ENCODE peak calls at places on chromosomes 1 and 21, in six cellular contexts. K is cardiac muscle cell, W is heart right ventricle, S is BJ, Z is ovary, I is IMR-90. F is an unnamed sample. For H3K36me3, the result is how much of the 10 kb centered on the place peaks cover.

GRCh38 chr1:17274186-17275170 is 25.6 kb downstream of the PADI3 start:
- DNase-seq in K (peak), W (no peak), S (no peak), Z (no peak), I (peak), F (peak)

GRCh38 chr1:26533951-26534514 is 4.5 kb downstream of the RPS6KA1 start:
- DNase-seq in K (no peak), W (no peak), S (no peak), Z (no peak), I (no peak), F (peak)

GRCh38 chr1:6491480-6491962 is at the start of gene PLEKHG5:
- DNase-seq in K (no peak), W (no peak), S (no peak), Z (no peak), I (peak), F (peak)

GRCh38 chr1:155177918-155178281 is 4.3 kb downstream of the TRIM46 start:
- DNase-seq in K (no peak), W (no peak), S (no peak), Z (no peak), I (no peak), F (peak)

GRCh38 chr1:14439015-14439414 is 159.5 kb upstream of the KAZN start:
- DNase-seq in K (no peak), W (no peak), S (no peak), Z (no peak), I (peak), F (no peak)

GRCh38 chr1:1437904-1438376 is 2.5 kb downstream of the VWA1 start:
- DNase-seq in K (no peak), W (no peak), S (no peak), Z (no peak), I (no peak), F (peak)

GRCh38 chr1:110524311-110525249 is 5.6 kb upstream of the KCNA10 start:
- DNase-seq in K (peak), W (peak), S (no peak), Z (no peak), I (peak), F (no peak)

GRCh38 chr1:203867816-203868215 is 6.4 kb downstream of the SNRPE start:
- DNase-seq in K (no peak), W (no peak), S (no peak), Z (no peak), I (no peak), F (no peak)

GRCh38 chr1:104463126-104463697 is 713.5 kb downstream of the AMY1C start:
- DNase-seq in K (no peak), W (no peak), S (no peak), Z (no peak), I (no peak), F (no peak)

GRCh38 chr1:2611621-2612437 is 21.0 kb downstream of the MMEL1 start:
- DNase-seq in K (no peak), W (no peak), S (no peak), Z (no peak), I (no peak), F (peak)

GRCh38 chr1:161180643-161181042 is 3.3 kb upstream of the B4GALT3 start:
- DNase-seq in K (no peak), W (no peak), S (no peak), Z (no peak), I (no peak), F (no peak)

GRCh38 chr1:183635112-183635605 is 424 bp downstream of the ARPC5 start:
- DNase-seq in K (peak), W (peak), S (no peak), Z (peak), I (no peak), F (peak)

GRCh38 chr1:224381880-224382548 is 25.3 kb downstream of the CNIH4 start:
- DNase-seq in K (no peak), W (no peak), S (no peak), Z (no peak), I (no peak), F (no peak)

GRCh38 chr1:40383488-40384412 is 10.2 kb downstream of the SMAP2 start:
- DNase-seq in K (no peak), W (no peak), S (no peak), Z (no peak), I (peak), F (peak)

GRCh38 chr1:246320286-246320685 is 186.8 kb downstream of the SMYD3 start:
- DNase-seq in K (no peak), W (no peak), S (no peak), Z (no peak), I (peak), F (no peak)

GRCh38 chr1:203133969-203134725 is 6.6 kb downstream of the ADORA1 start:
- DNase-seq in K (no peak), W (no peak), S (no peak), Z (no peak), I (peak), F (peak)

GRCh38 chr1:37255111-37255795 is 219.1 kb upstream of the ZC3H12A start:
- DNase-seq in K (peak), W (peak), S (no peak), Z (no peak), I (no peak), F (no peak)

GRCh38 chr1:211967704-211968103 is 67.7 kb downstream of the INTS7 start:
- DNase-seq in K (no peak), W (no peak), S (no peak), Z (no peak), I (no peak), F (peak)

GRCh38 chr21:17903029-17903806 is 84.1 kb upstream of the C21orf91 start:
- DNase-seq in K (peak), W (no peak), S (no peak), Z (no peak), I (peak), F (no peak)

GRCh38 chr1:45326627-45327591 is at the start of gene HPDL:
- DNase-seq in K (peak), W (peak), S (no peak), Z (peak), I (peak), F (peak)

GRCh38 chr1:210330279-210330866 is 1.7 kb downstream of the HHAT start:
- DNase-seq in K (peak), W (no peak), S (no peak), Z (no peak), I (peak), F (no peak)

GRCh38 chr1:31904339-31905092 is 33.7 kb downstream of the PTP4A2 start:
- DNase-seq in K (no peak), W (no peak), S (no peak), Z (no peak), I (peak), F (no peak)

GRCh38 chr21:30839304-30839703 is 9.7 kb upstream of the KRTAP7-1 start:
- DNase-seq in K (peak), W (no peak), S (no peak), Z (no peak), I (no peak), F (peak)

GRCh38 chr1:66931548-66932124 is 6.8 kb downstream of the MIER1 start:
- DNase-seq in K (no peak), W (no peak), S (no peak), Z (no peak), I (no peak), F (peak)

GRCh38 chr1:43590389-43590788 is 59.6 kb upstream of the KDM4A start:
- DNase-seq in K (no peak), W (no peak), S (no peak), Z (no peak), I (no peak), F (no peak)

GRCh38 chr1:247906504-247907047 is 11.2 kb downstream of the OR2W3 start:
- DNase-seq in K (no peak), W (no peak), S (peak), Z (no peak), I (peak), F (peak)

GRCh38 chr1:36408479-36408878 is 10.8 kb upstream of the LSM10 start:
- DNase-seq in K (no peak), W (no peak), S (no peak), Z (no peak), I (peak), F (no peak)

GRCh38 chr1:156601122-156601830 is at the start of gene GPATCH4:
- DNase-seq in K (peak), W (peak), S (peak), Z (peak), I (peak), F (peak)

GRCh38 chr1:94755675-94756074 is 64.5 kb upstream of the SLC44A3 start:
- DNase-seq in K (peak), W (peak), S (peak), Z (peak), I (peak), F (no peak)

GRCh38 chr1:159141584-159142518 is 29.6 kb upstream of the CADM3 start:
- DNase-seq in K (no peak), W (no peak), S (no peak), Z (no peak), I (peak), F (peak)

GRCh38 chr1:11938722-11939526 is 4.4 kb downstream of the PLOD1 start:
- DNase-seq in K (no peak), W (peak), S (no peak), Z (peak), I (no peak), F (peak)

GRCh38 chr1:230066036-230066435 is 1.0 kb upstream of the GALNT2 start:
- DNase-seq in K (peak), W (no peak), S (no peak), Z (no peak), I (no peak), F (no peak)

GRCh38 chr1:44035726-44036408 is 4.6 kb upstream of the SLC6A9 start:
- DNase-seq in K (no peak), W (peak), S (no peak), Z (peak), I (no peak), F (peak)

GRCh38 chr1:79198841-79199240 is 192.3 kb upstream of the ADGRL4 start:
- DNase-seq in K (no peak), W (no peak), S (no peak), Z (no peak), I (peak), F (no peak)

GRCh38 chr1:46571691-46572225 is 20.3 kb upstream of the KNCN start:
- DNase-seq in K (no peak), W (no peak), S (no peak), Z (no peak), I (no peak), F (no peak)

GRCh38 chr1:169584483-169585144 is 1.7 kb downstream of the F5 start:
- DNase-seq in K (no peak), W (no peak), S (no peak), Z (no peak), I (no peak), F (no peak)

GRCh38 chr1:40665335-40666171 is at the start of gene RIMS3:
- DNase-seq in K (peak), W (peak), S (no peak), Z (peak), I (peak), F (peak)

GRCh38 chr1:6508154-6508875 is 16.8 kb upstream of the PLEKHG5 start:
- DNase-seq in K (no peak), W (no peak), S (no peak), Z (no peak), I (no peak), F (peak)

GRCh38 chr1:54567961-54568360 is 19.9 kb downstream of the ACOT11 start:
- DNase-seq in K (no peak), W (no peak), S (no peak), Z (no peak), I (peak), F (peak)

GRCh38 chr1:162498442-162498785 is 796 bp downstream of the UHMK1 start:
- DNase-seq in K (peak), W (no peak), S (no peak), Z (no peak), I (peak), F (no peak)

GRCh38 chr1:162502928-162503327 is 5.3 kb downstream of the UHMK1 start:
- DNase-seq in K (no peak), W (no peak), S (no peak), Z (no peak), I (peak), F (peak)

GRCh38 chr1:162497723-162498441 is at the start of gene UHMK1:
- DNase-seq in K (peak), W (peak), S (peak), Z (peak), I (peak), F (peak)

GRCh38 chr1:162502077-162502476 is 4.5 kb downstream of the UHMK1 start:
- DNase-seq in K (no peak), W (no peak), S (no peak), Z (no peak), I (no peak), F (no peak)

DNA sequence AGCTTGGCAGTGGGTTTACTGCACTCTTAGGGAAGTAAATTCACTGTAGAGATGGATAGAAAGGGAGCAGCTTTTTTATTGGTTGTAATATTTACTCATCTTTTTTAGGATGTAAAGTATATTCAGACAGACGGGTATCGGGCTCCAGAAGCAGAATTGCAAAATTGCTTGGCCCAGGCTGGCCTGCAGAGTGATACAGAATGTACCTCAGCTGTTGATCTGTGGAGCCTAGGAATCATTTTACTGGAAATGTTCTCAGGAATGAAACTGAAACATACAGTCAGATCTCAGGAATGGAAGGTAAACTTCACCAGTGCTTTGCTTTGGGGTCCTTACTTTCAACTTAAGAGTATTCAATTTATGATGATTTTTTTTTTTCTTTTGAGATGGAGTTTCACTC is 3.2 kb downstream of the UHMK1 start:
- DNase-seq in K (no peak), W (no peak), S (no peak), Z (no peak), I (peak), F (no peak)
- H3K36me3 ChIP-seq in K (under half), W (half or more), S (under half), Z (under half), I (under half), F (under half)

DNA sequence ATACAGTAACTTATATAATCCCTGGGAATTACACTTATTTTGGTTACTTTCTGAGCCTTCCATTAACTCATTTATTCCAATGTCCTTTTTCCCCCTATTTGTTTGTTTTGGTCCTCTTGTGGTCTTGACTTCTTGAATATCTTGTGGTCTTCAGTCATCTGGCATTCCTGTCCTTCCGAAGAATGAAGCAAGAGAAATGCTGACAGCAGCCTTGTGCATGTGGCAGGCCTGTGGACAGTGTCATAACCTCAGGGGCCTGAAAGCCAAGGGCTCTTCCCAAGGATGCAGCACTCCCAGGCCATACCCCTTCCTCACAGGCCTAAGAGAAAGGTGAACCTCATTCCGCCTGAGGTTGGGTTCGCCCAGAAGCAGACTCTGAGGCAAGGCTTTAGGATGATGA is 470.2 kb downstream of the DISC1 start:
- DNase-seq in K (no peak), W (no peak), S (no peak), Z (no peak), I (no peak), F (no peak)
- TF ChIP-seq CTCF in K (no peak), W (no peak), S (no peak), Z (no peak), I (no peak), F (no peak)

DNA sequence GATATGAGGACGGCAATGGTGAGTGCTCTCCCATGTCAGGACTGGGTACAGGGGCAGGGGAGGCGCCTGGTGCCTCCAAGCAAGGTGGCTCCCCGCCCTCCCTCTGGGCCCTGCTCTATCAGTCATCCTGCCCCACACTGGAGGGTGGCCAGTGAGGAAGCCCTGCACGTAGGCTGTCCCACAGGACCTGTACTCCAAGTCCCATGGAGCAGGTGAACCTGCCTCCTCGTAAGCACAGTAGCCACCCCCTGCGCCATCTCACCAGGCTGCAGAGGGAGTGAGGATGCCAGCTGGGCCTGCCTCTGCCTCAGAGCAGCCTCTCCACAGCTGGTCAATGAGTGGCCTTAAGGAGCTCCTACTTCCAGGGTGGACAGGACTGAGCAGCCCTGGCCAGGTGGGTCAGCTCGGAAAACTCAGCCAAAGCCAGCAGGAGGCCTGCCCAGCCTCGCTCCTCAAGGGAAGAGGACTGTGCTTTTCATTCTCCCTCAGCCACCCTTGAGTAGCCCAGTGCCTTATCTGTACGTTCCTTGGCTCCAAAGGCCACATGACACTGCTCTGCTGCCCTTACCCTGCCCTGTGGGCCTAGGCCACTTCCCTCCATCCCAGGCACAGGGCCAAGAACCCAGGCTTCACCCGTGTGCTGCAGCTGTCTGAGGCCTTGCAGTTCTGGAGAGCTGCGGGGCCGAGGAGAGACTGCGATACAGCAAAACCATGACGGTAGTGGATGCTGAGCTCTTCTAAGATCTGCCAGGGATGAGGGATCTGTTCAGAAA is 39.6 kb downstream of the SLC45A1 start:
- DNase-seq in K (no peak), W (no peak), S (no peak), Z (no peak), I (no peak), F (peak)
- H3K36me3 ChIP-seq in K (half or more), W (half or more), S (half or more), Z (under half), I (half or more), F (half or more)

DNA sequence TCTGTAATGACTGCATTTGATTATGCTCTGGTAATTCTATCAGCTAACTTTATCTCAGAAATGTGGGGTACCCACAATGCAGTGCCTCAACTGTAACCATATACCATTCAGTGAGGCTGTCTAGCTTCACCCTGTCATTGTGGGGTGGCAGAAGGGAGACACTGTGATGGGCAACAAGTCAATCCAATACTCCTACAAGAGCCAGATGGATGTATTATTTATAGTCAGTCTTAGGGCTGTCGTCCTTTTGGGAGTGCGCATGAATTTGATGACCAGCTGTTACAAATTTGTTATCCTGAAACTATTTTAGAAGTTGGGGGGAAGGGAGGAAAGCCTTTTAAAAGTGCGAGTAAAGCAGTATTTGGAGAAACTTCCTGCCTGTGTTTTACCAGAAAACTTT is 1.6 kb upstream of the AKNAD1 start:
- DNase-seq in K (no peak), W (no peak), S (no peak), Z (no peak), I (no peak), F (no peak)
- TF ChIP-seq CTCF in K (no peak), W (no peak), S (no peak), Z (no peak), I (no peak), F (no peak)

DNA sequence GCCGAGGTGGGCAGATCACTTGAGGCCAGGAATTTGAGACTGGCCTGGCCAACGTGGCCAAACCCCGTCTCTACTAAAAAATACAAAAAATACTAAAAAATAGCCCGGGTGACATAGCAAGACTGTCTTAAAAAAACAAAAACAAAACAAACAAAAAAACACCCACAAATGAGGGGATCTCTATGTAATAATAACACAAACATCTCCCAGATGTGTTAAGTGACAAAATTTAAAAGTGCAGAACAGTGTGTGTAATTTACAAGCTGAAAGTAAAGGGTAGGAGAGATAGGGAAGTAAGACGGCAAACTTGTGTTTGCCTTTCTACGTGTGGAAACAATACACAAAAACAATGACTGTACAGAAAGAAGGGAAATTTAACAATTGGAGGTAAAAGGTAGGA is 36.4 kb downstream of the ARID4B start:
- DNase-seq in K (no peak), W (no peak), S (no peak), Z (no peak), I (no peak), F (no peak)
- H3K36me3 ChIP-seq in K (under half), W (under half), S (under half), Z (under half), I (under half), F (under half)

F was measured in osteoblast.